ENCODE peak calls at places on chromosomes 11 and 22, in ten cellular contexts. B is GM23338, C is breast epithelium, K is SK-N-SH, V is HCT116, S is stomach, P is spleen, M is Panc1, N is transverse colon, W is K562. I is an unnamed sample.

GRCh38 chr22:27986937-27987336 is 67.9 kb upstream of the PITPNB start:
- DNase-seq in S (peak; percentile 13), V (no peak), B (no peak), W (no peak), C (no peak), N (no peak), K (no peak), P (no peak), M (no peak), I (no peak)

GRCh38 chr11:116460156-116460965 is 312.4 kb downstream of the BUD13 start:
- DNase-seq in V (no peak), W (no peak), P (no peak), M (no peak), C (no peak), K (no peak), S (no peak), B (no peak), N (peak; percentile 36), I (no peak)

GRCh38 chr11:57936050-57936418 is 87.6 kb upstream of the OR9Q1 start:
- DNase-seq in V (no peak), K (no peak), S (no peak), B (no peak), M (no peak), W (no peak), P (no peak), N (no peak), C (no peak), I (no peak)

GRCh38 chr11:7353100-7353499 is 101.4 kb downstream of the SYT9 start:
- DNase-seq in W (peak; percentile 28), K (no peak), C (no peak), M (peak; percentile 32), P (no peak), V (peak; percentile 22), N (peak; percentile 11), B (peak; percentile 87), S (no peak), I (no peak)

GRCh38 chr22:30650508-30651116 is 15.0 kb downstream of the SLC35E4 start:
- DNase-seq in M (no peak), P (no peak), N (no peak), K (no peak), S (peak; percentile 32), V (no peak), C (no peak), W (peak; percentile 45), B (no peak), I (no peak)

GRCh38 chr22:37241351-37242142 is 2.5 kb downstream of the RAC2 start:
- DNase-seq in W (no peak), P (peak; percentile 92), M (no peak), C (no peak), K (peak; percentile 18), S (peak; percentile 45), N (peak; percentile 37), B (no peak), V (no peak), I (no peak)

GRCh38 chr22:20575724-20576444 is 68.5 kb downstream of the MED15 start:
- DNase-seq in N (no peak), K (no peak), V (no peak), B (no peak), C (no peak), M (no peak), S (no peak), W (no peak), P (peak; percentile 54), I (no peak)

GRCh38 chr11:1252371-1253102 is 29.7 kb downstream of the MUC5B start:
- DNase-seq in V (no peak), S (no peak), C (no peak), N (no peak), P (no peak), B (no peak), M (no peak), W (no peak), K (no peak), I (no peak)

GRCh38 chr22:45200862-45201511 is 37.3 kb downstream of the NUP50 start:
- DNase-seq in B (no peak), W (no peak), P (peak; percentile 41), C (no peak), K (peak; percentile 27), S (no peak), M (no peak), V (no peak), N (no peak), I (no peak)

GRCh38 chr11:102111787-102112653 is 1.8 kb downstream of the YAP1 start:
- DNase-seq in M (peak; percentile 94), N (peak; percentile 43), S (peak; percentile 72), C (no peak), P (no peak), K (no peak), V (peak; percentile 98), W (no peak), B (no peak), I (peak; percentile 62)

GRCh38 chr11:18245396-18245795 is 3.1 kb downstream of the SAA2 start:
- DNase-seq in M (no peak), S (no peak), N (no peak), P (no peak), B (no peak), V (no peak), W (no peak), C (no peak), K (no peak), I (no peak)

GRCh38 chr11:8384199-8384821 is 120.6 kb upstream of the LMO1 start:
- DNase-seq in S (peak; percentile 61), P (peak; percentile 69), W (peak; percentile 46), K (no peak), V (no peak), M (no peak), C (peak; percentile 15), B (peak; percentile 73), N (peak; percentile 32), I (peak; percentile 41)
- H3K4me3 ChIP-seq in S (no peak overlapping the region), P (peak overlapping the region; percentile 31), W (no peak overlapping the region), K (no peak overlapping the region), V (no peak overlapping the region), M (no peak overlapping the region), C (no peak overlapping the region), B (no peak overlapping the region), N (no peak overlapping the region), I (no peak overlapping the region)

GRCh38 chr11:47948137-47948536 is 32.2 kb upstream of the PTPRJ start:
- DNase-seq in N (no peak), S (no peak), K (no peak), M (no peak), B (peak; percentile 27), P (no peak), W (peak; percentile 83), V (no peak), C (no peak), I (no peak)

GRCh38 chr11:47946682-47947575 is 33.4 kb upstream of the PTPRJ start:
- DNase-seq in P (peak; percentile 75), V (peak; percentile 84), B (peak; percentile 40), K (no peak), N (peak; percentile 73), C (peak; percentile 62), S (peak; percentile 84), M (peak; percentile 79), W (peak; percentile 90), I (peak; percentile 78)

GRCh38 chr11:47944555-47945128 is 35.7 kb upstream of the PTPRJ start:
- DNase-seq in N (no peak), C (no peak), W (peak; percentile 20), P (no peak), M (no peak), S (no peak), K (no peak), V (no peak), B (no peak), I (no peak)

GRCh38 chr11:47941907-47942558 is 38.3 kb upstream of the PTPRJ start:
- DNase-seq in P (no peak), K (no peak), V (no peak), C (no peak), B (peak; percentile 26), M (no peak), S (no peak), N (no peak), W (peak; percentile 36), I (no peak)

GRCh38 chr11:47943721-47944554 is 36.4 kb upstream of the PTPRJ start:
- DNase-seq in W (peak; percentile 95), C (no peak), P (no peak), K (no peak), S (no peak), V (no peak), B (peak; percentile 86), N (no peak), M (no peak), I (no peak)
- H3K4me1 ChIP-seq in W (peaks cover 45% of the 10 kb centered on the region), C (no peaks in the 10 kb centered on the region), P (peaks cover 65% of the 10 kb centered on the region), K (peaks cover 11% of the 10 kb centered on the region), S (no peaks in the 10 kb centered on the region), V (peaks cover 65% of the 10 kb centered on the region), B (peaks cover 24% of the 10 kb centered on the region), N (peaks cover 7% of the 10 kb centered on the region), M (peaks cover 60% of the 10 kb centered on the region), I (no peaks in the 10 kb centered on the region)

DNA sequence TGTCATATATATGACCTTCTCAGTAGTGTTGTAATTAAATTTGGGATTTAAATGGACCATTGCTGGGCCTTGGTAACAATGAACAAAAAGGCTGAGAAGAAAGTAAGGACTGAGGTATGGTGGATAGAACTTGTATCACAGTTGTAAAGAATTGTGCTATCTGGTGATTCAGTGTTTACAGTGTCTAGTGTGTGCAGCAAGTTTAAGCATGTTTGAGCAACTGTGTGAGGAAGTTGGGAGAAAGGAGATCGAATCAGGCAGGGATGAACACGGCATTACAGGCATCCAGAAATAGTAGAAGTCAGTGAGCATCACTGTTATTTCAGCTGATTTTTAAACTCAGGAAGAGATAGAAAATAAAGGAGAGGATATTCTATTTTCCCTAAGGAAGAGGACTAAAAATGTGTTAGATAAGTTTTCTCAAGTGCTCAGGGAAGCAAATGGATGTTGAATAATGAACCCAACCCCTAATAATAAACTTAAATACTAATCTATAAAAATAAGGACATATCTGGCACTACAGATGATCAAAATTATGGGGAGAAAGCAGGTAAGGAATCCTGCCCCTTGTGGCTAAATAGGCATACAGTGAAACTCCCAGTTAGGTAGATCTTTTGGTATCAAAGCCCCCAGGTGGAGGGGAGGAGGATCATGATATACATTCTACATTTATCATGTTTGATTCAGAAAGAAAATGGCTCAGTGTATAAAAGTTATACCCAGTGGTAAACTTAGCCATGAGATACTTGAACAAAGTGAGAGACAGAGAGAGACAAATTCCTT is 361.0 kb upstream of the ANO3 start:
- DNase-seq in K (no peak), S (no peak), C (no peak), P (no peak), B (peak; percentile 51), V (no peak), M (no peak), W (no peak), N (no peak), I (no peak)
- TF ChIP-seq POLR2AphosphoS5 in K (no peak), S (no peak), C (no peak), P (no peak), B (no peak), V (no peak), M (no peak), W (no peak), N (no peak), I (no peak)

DNA sequence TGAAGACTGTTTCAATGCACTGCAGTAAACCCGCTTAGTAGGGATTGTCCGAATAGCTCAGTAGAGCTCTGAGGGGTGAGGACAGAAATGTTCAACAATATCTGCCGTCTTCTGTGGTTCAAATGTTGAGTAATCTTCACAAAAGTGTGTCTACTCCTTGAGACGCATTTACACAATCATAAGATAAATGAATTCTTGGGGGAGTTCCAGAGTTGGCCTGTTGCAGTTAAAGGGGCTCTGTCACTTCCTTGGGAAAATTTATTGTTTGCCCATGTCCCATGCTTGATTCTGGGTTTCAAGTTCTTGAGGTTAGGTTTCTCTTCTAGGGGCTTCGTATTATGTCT is 614 bp downstream of the ANO3 start:
- DNase-seq in N (no peak), P (no peak), K (no peak), W (no peak), S (no peak), V (no peak), B (no peak), C (no peak), M (no peak), I (no peak)
- H3K4me3 ChIP-seq in N (no peak overlapping the region), P (no peak overlapping the region), K (peak overlapping the region; percentile 58), W (no peak overlapping the region), S (no peak overlapping the region), V (no peak overlapping the region), B (peak overlapping the region; percentile 62), C (no peak overlapping the region), M (no peak overlapping the region), I (no peak overlapping the region)

I was measured in prostate gland.